ENCODE peak calls at places on chromosomes 16 and 17, in four cellular contexts. K, T, Q and W are unnamed samples. For H3K4me1, the result is how much of the 10 kb centered on the place peaks cover.

GRCh38 chr17:40095356-40095943 is 4.9 kb downstream of the NR1D1 start:
- DNase-seq in K (no peak), Q (no peak), T (no peak), W (no peak)

GRCh38 chr16:48607056-48607825 is 2.7 kb downstream of the N4BP1 start:
- DNase-seq in Q (peak), K (no peak), T (no peak), W (peak)

GRCh38 chr17:2137342-2138098 is 82.6 kb downstream of the HIC1 start:
- DNase-seq in K (peak), T (peak), Q (peak), W (peak)

GRCh38 chr16:70665806-70666735 is 19.7 kb downstream of the IL34 start:
- DNase-seq in Q (no peak), T (no peak), K (no peak), W (no peak)

GRCh38 chr17:82101767-82102679 is 4.0 kb upstream of the FASN start:
- DNase-seq in K (no peak), T (no peak), Q (no peak), W (no peak)

GRCh38 chr16:59459811-59460210 is 725.7 kb upstream of the GOT2 start:
- DNase-seq in T (no peak), K (no peak), Q (peak), W (no peak)

GRCh38 chr16:47150067-47150466 is 6.3 kb upstream of the NETO2 start:
- DNase-seq in K (no peak), Q (no peak), T (no peak), W (no peak)

GRCh38 chr16:72091217-72091616 is 2.2 kb downstream of the TXNL4B start:
- DNase-seq in T (no peak), K (no peak), Q (no peak), W (no peak)

GRCh38 chr17:54900457-54901229 is at the start of gene TOM1L1:
- DNase-seq in T (peak), K (peak), Q (peak), W (peak)

GRCh38 chr17:77957215-77957868 is 1.2 kb upstream of the TNRC6C start:
- DNase-seq in Q (peak), T (no peak), K (no peak), W (no peak)

GRCh38 chr17:77959926-77960521 is 1.5 kb downstream of the TNRC6C start:
- DNase-seq in Q (peak), T (peak), K (peak), W (no peak)

GRCh38 chr17:77957869-77958715 is at the start of gene TNRC6C:
- DNase-seq in Q (peak), T (peak), K (peak), W (peak)

GRCh38 chr17:77958716-77959215 is 263 bp downstream of the TNRC6C start:
- DNase-seq in K (no peak), Q (no peak), T (no peak), W (no peak)

GRCh38 chr17:77959216-77959925 is 868 bp downstream of the TNRC6C start:
- DNase-seq in T (no peak), Q (peak), K (no peak), W (no peak)
- H3K27ac ChIP-seq in T (peak), Q (no peak), K (no peak), W (no peak)

DNA sequence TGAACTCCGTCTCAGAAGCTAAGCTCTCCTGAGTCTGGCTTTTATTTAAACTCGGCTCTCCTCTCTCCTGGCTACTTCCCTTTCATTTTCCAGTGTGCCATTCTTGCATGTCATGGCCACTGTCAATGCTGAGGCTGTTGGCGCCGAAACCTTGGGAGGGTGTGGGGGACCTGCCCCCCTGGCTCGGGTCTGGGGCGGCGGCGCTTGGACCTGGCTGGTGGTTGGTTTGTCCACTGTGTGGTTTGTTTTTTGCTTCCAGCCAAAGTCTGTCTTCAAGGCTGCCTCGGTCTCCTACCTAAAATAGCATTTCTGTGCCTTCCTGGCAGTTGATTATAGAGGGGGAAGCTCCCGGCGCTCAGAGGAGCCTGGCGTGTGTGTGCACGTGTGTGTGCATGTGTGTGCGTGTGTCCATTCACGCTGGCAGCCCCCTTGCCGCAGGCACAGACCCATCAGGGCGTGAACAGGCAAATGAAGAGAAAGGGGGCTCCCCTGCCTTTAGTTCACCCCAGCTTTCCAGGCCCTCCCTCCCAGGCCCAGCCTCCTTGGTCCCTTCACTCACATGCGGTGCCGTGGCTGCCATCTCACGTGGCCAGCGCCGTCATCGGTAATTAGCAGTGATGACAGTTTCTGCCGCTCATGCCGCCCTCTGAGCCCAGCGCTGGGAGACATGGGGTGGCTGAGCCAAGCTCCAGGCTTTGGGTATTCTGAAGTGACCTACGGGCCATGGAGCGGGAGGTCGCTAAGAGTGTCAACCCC is 179.9 kb downstream of the SEC14L1 start:
- DNase-seq in T (no peak), Q (no peak), K (no peak), W (no peak)
- H3K14ac ChIP-seq in T (peak), Q (peak), K (no peak), W (peak)

GRCh38 chr17:56320443-56320842 is 167.2 kb downstream of the ANKFN1 start:
- DNase-seq in K (peak), Q (peak), T (peak), W (peak)
- H3K4me1 ChIP-seq in K (under half), Q (under half), T (under half), W (under half)

GRCh38 chr17:49996121-49996494 is 1.1 kb upstream of the DLX3 start:
- DNase-seq in Q (no peak), T (no peak), K (no peak), W (no peak)

GRCh38 chr17:49993423-49994037 is 1.5 kb downstream of the DLX3 start:
- DNase-seq in Q (no peak), T (no peak), K (peak), W (no peak)

GRCh38 chr17:49992933-49993422 is 2.0 kb downstream of the DLX3 start:
- DNase-seq in K (no peak), Q (no peak), T (no peak), W (no peak)

GRCh38 chr17:49995055-49995738 is at the start of gene DLX3:
- DNase-seq in Q (peak), K (peak), T (peak), W (peak)

GRCh38 chr17:49994085-49995054 is 654 bp downstream of the DLX3 start:
- DNase-seq in T (no peak), K (peak), Q (no peak), W (no peak)
- H3K27ac ChIP-seq in T (no peak), K (no peak), Q (no peak), W (peak)